ENCODE peak calls at places on chromosomes 1 and 21, in six cellular contexts. D is stimulated activated CD4-positive, alpha-beta T cell treated with anti-CD3 and anti-CD28 coated beads, Interleukin-4, amount 100 ng/mL, for 1 hour; E is heart left ventricle; N is sciatic nerve; Y is fibroblast of lung; Q is upper lobe of right lung. B is an unnamed sample.

GRCh38 chr1:154154534-154155181 is at the start of gene NUP210L:
- DNase-seq in D (no peak), E (peak; percentile 46), N (peak; percentile 79), Y (peak; percentile 74), Q (peak; percentile 94), B (no peak)

GRCh38 chr1:36125129-36125991 is at the start of gene COL8A2:
- DNase-seq in D (no peak), E (peak; percentile 41), N (peak; percentile 77), Y (no peak), Q (peak; percentile 79), B (no peak)

GRCh38 chr1:13996334-13996733 is 296.3 kb downstream of the PRDM2 start:
- DNase-seq in D (no peak), E (no peak), N (no peak), Y (no peak), Q (no peak), B (no peak)

GRCh38 chr1:21759182-21759581 is 23.8 kb downstream of the USP48 start:
- DNase-seq in D (no peak), E (no peak), N (no peak), Y (no peak), Q (no peak), B (no peak)

GRCh38 chr1:68375919-68376318 is 73.8 kb downstream of the RPE65 start:
- DNase-seq in D (no peak), E (no peak), N (no peak), Y (no peak), Q (no peak), B (no peak)

GRCh38 chr21:25421327-25422028 is 185.8 kb downstream of the MRPL39 start:
- DNase-seq in D (peak; percentile 49), E (no peak), N (no peak), Y (peak; percentile 76), Q (no peak), B (peak; percentile 15)

GRCh38 chr1:115138973-115139372 is 49.7 kb upstream of the TSPAN2 start:
- DNase-seq in D (peak; percentile 57), E (peak; percentile 85), N (peak; percentile 92), Y (peak; percentile 93), Q (peak; percentile 89), B (peak; percentile 38)

GRCh38 chr1:162671664-162672415 is 39.6 kb downstream of the DDR2 start:
- DNase-seq in D (no peak), E (no peak), N (no peak), Y (no peak), Q (no peak), B (no peak)

GRCh38 chr21:46100426-46100825 is 2.5 kb downstream of the COL6A2 start:
- DNase-seq in D (no peak), E (peak; percentile 7), N (no peak), Y (peak; percentile 76), Q (no peak), B (no peak)

GRCh38 chr1:43038232-43038929 is 79.7 kb upstream of the SLC2A1 start:
- DNase-seq in D (no peak), E (no peak), N (no peak), Y (no peak), Q (no peak), B (no peak)

B was measured in NK-92 treated with Interleukin-12 subunit alpha and Interleukin-12 subunit beta, amount 100 ng/mL, for 24 hours.